ENCODE peak calls at places on chromosomes 1 and 21, in nine cellular contexts. One of them, this sample, is unnamed.

GRCh38 chr1:160911441-160911840 is 26.5 kb upstream of the ITLN1 start:
- DNase-seq in mammary epithelial cell: no peak
- DNase-seq in SK-N-SH: no peak
- DNase-seq in left ventricle myocardium inferior: no peak
- DNase-seq in aorta: no peak
- DNase-seq in fibroblast of pulmonary artery: peak; percentile 96
- DNase-seq in ovary: no peak
- DNase-seq in choroid plexus epithelial cell: peak; percentile 90
- DNase-seq in colonic mucosa: no peak
- DNase-seq in this sample: no peak

GRCh38 chr1:241396747-241397691 is 40.0 kb upstream of the RGS7 start:
- DNase-seq in mammary epithelial cell: peak; percentile 40
- DNase-seq in SK-N-SH: no peak
- DNase-seq in left ventricle myocardium inferior: no peak
- DNase-seq in aorta: no peak
- DNase-seq in fibroblast of pulmonary artery: no peak
- DNase-seq in ovary: no peak
- DNase-seq in choroid plexus epithelial cell: peak; percentile 36
- DNase-seq in colonic mucosa: no peak
- DNase-seq in this sample: no peak

GRCh38 chr1:35500439-35500838 is 56.8 kb downstream of the KIAA0319L start:
- DNase-seq in mammary epithelial cell: no peak
- DNase-seq in SK-N-SH: no peak
- DNase-seq in left ventricle myocardium inferior: no peak
- DNase-seq in aorta: no peak
- DNase-seq in fibroblast of pulmonary artery: no peak
- DNase-seq in ovary: no peak
- DNase-seq in choroid plexus epithelial cell: no peak
- DNase-seq in colonic mucosa: no peak
- DNase-seq in this sample: no peak

GRCh38 chr1:196623079-196623478 is 14.8 kb upstream of the KCNT2 start:
- DNase-seq in mammary epithelial cell: no peak
- DNase-seq in SK-N-SH: no peak
- DNase-seq in left ventricle myocardium inferior: no peak
- DNase-seq in aorta: no peak
- DNase-seq in fibroblast of pulmonary artery: no peak
- DNase-seq in ovary: no peak
- DNase-seq in choroid plexus epithelial cell: no peak
- DNase-seq in colonic mucosa: no peak
- DNase-seq in this sample: no peak

GRCh38 chr1:111290640-111291039 is at the start of gene CHIA:
- DNase-seq in mammary epithelial cell: peak; percentile 47
- DNase-seq in SK-N-SH: no peak
- DNase-seq in left ventricle myocardium inferior: no peak
- DNase-seq in aorta: no peak
- DNase-seq in fibroblast of pulmonary artery: peak; percentile 18
- DNase-seq in ovary: no peak
- DNase-seq in choroid plexus epithelial cell: peak; percentile 36
- DNase-seq in colonic mucosa: no peak
- DNase-seq in this sample: peak; percentile 63

GRCh38 chr1:107081102-107081501 is 24.6 kb downstream of the PRMT6 start:
- DNase-seq in mammary epithelial cell: no peak
- DNase-seq in SK-N-SH: no peak
- DNase-seq in left ventricle myocardium inferior: no peak
- DNase-seq in aorta: no peak
- DNase-seq in fibroblast of pulmonary artery: no peak
- DNase-seq in ovary: no peak
- DNase-seq in choroid plexus epithelial cell: no peak
- DNase-seq in colonic mucosa: no peak
- DNase-seq in this sample: no peak

GRCh38 chr1:77040817-77041216 is 173.5 kb downstream of the ST6GALNAC5 start:
- DNase-seq in mammary epithelial cell: no peak
- DNase-seq in SK-N-SH: no peak
- DNase-seq in left ventricle myocardium inferior: no peak
- DNase-seq in aorta: no peak
- DNase-seq in fibroblast of pulmonary artery: no peak
- DNase-seq in ovary: no peak
- DNase-seq in choroid plexus epithelial cell: no peak
- DNase-seq in colonic mucosa: no peak
- DNase-seq in this sample: no peak

GRCh38 chr1:78229344-78229743 is 183.6 kb downstream of the GIPC2 start:
- DNase-seq in mammary epithelial cell: peak; percentile 80
- DNase-seq in SK-N-SH: no peak
- DNase-seq in left ventricle myocardium inferior: no peak
- DNase-seq in aorta: no peak
- DNase-seq in fibroblast of pulmonary artery: peak; percentile 74
- DNase-seq in ovary: no peak
- DNase-seq in choroid plexus epithelial cell: peak; percentile 91
- DNase-seq in colonic mucosa: no peak
- DNase-seq in this sample: no peak

GRCh38 chr1:243568793-243569192 is 281.2 kb downstream of the AKT3 start:
- DNase-seq in mammary epithelial cell: peak; percentile 69
- DNase-seq in SK-N-SH: no peak
- DNase-seq in left ventricle myocardium inferior: no peak
- DNase-seq in aorta: no peak
- DNase-seq in fibroblast of pulmonary artery: no peak
- DNase-seq in ovary: no peak
- DNase-seq in choroid plexus epithelial cell: peak; percentile 20
- DNase-seq in colonic mucosa: no peak
- DNase-seq in this sample: no peak

GRCh38 chr1:226123212-226123560 is 60.7 kb downstream of the H3-3A start:
- DNase-seq in mammary epithelial cell: no peak
- DNase-seq in SK-N-SH: peak; percentile 9
- DNase-seq in left ventricle myocardium inferior: no peak
- DNase-seq in aorta: peak; percentile 50
- DNase-seq in fibroblast of pulmonary artery: no peak
- DNase-seq in ovary: no peak
- DNase-seq in choroid plexus epithelial cell: no peak
- DNase-seq in colonic mucosa: no peak
- DNase-seq in this sample: no peak

GRCh38 chr1:12150456-12151200 is 16.2 kb upstream of the TNFRSF1B start:
- DNase-seq in mammary epithelial cell: no peak
- DNase-seq in SK-N-SH: no peak
- DNase-seq in left ventricle myocardium inferior: no peak
- DNase-seq in aorta: no peak
- DNase-seq in fibroblast of pulmonary artery: no peak
- DNase-seq in ovary: no peak
- DNase-seq in choroid plexus epithelial cell: peak; percentile 61
- DNase-seq in colonic mucosa: no peak
- DNase-seq in this sample: peak; percentile 79

DNA sequence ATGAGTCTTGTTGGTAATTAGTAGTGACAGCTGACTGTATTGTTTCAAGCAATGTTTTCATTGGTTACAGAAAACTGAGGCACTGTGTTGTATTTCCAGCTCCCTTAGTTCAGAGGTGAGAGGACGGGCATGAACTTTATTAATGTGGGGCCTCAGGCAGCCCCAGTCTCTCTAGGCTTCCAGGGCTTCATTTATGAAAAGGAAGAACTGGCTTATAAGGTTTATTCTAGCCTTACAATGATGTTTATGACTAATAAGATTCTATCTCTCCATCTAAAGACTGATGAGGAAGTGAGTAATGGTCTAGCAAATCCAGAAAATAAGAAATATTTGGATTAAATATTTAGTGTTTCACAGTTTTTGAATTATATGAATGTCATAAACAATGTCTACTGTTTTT is 41.5 kb downstream of the CBS start:
- DNase-seq in mammary epithelial cell: no peak
- DNase-seq in SK-N-SH: no peak
- DNase-seq in left ventricle myocardium inferior: no peak
- DNase-seq in aorta: no peak
- DNase-seq in fibroblast of pulmonary artery: no peak
- DNase-seq in ovary: no peak
- DNase-seq in choroid plexus epithelial cell: no peak
- DNase-seq in colonic mucosa: no peak
- DNase-seq in this sample: no peak
- H3K4me3 ChIP-seq in mammary epithelial cell: no peak overlapping the region
- H3K4me3 ChIP-seq in SK-N-SH: no peak overlapping the region
- H3K4me3 ChIP-seq in left ventricle myocardium inferior: no peak overlapping the region
- H3K4me3 ChIP-seq in aorta: no peak overlapping the region
- H3K4me3 ChIP-seq in fibroblast of pulmonary artery: no peak overlapping the region
- H3K4me3 ChIP-seq in ovary: no peak overlapping the region
- H3K4me3 ChIP-seq in choroid plexus epithelial cell: no peak overlapping the region
- H3K4me3 ChIP-seq in colonic mucosa: no peak overlapping the region
- H3K4me3 ChIP-seq in this sample: no peak overlapping the region

GRCh38 chr1:2227341-2228156 is 570 bp upstream of the SKI start:
- DNase-seq in mammary epithelial cell: peak; percentile 94
- DNase-seq in SK-N-SH: peak; percentile 100
- DNase-seq in left ventricle myocardium inferior: peak; percentile 96
- DNase-seq in aorta: peak; percentile 99
- DNase-seq in fibroblast of pulmonary artery: peak; percentile 98
- DNase-seq in ovary: peak; percentile 99
- DNase-seq in choroid plexus epithelial cell: peak; percentile 98
- DNase-seq in colonic mucosa: peak; percentile 93
- DNase-seq in this sample: peak; percentile 95
- H3K4me3 ChIP-seq in mammary epithelial cell: peak overlapping the region; percentile 89
- H3K4me3 ChIP-seq in SK-N-SH: peak overlapping the region; percentile 80
- H3K4me3 ChIP-seq in left ventricle myocardium inferior: peak overlapping the region; percentile 84
- H3K4me3 ChIP-seq in aorta: peak overlapping the region; percentile 93
- H3K4me3 ChIP-seq in fibroblast of pulmonary artery: peak overlapping the region; percentile 67
- H3K4me3 ChIP-seq in ovary: peak overlapping the region; percentile 95
- H3K4me3 ChIP-seq in choroid plexus epithelial cell: peak overlapping the region; percentile 72
- H3K4me3 ChIP-seq in colonic mucosa: peak overlapping the region; percentile 56
- H3K4me3 ChIP-seq in this sample: peak overlapping the region; percentile 46

DNA sequence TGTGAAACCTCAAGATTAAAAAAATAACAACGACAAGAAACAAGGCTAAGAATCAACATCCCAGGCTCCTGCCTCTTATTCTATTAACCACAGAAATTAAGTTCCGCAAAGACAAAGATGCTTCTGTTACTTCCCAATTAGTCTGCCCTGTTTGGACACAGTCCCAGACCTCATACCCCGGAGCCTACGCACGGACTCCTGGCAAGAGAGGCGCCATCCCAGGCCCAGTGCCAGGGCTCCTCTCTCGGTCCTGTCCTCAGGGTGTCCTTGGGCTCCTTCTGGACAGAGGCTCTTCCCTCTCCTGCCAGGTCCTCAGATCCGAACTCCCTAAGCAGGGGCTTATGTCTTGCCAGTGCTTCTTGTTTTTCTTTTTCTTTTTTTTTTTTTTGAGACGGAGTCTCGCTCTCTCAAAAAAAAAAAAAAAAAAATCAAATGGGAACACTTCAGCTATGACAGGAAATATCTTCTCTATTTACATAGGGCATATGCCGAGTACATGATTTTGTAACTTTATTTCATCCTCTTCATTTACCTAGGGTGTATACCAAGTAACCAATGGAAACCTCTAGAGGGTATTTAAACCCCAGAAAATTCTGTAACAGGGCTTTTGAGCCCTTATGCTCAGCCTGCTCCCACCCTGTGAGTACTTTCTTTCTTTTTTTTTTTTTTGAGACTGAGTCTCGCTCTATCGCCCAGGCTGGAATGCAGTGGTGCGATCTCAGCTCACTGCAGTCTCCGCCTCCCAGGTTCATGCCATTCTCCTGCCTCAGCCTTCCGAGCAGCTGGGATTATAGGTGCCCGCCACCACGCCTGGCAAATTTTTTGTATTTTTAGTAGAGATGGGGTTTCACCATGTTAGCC is 11.7 kb upstream of the ENO1 start:
- DNase-seq in mammary epithelial cell: peak; percentile 95
- DNase-seq in SK-N-SH: peak; percentile 92
- DNase-seq in left ventricle myocardium inferior: peak; percentile 93
- DNase-seq in aorta: peak; percentile 93
- DNase-seq in fibroblast of pulmonary artery: peak; percentile 93
- DNase-seq in ovary: peak; percentile 87
- DNase-seq in choroid plexus epithelial cell: peak; percentile 80
- DNase-seq in colonic mucosa: peak; percentile 53
- DNase-seq in this sample: peak; percentile 85
- H3K4me3 ChIP-seq in mammary epithelial cell: peak overlapping the region; percentile 20
- H3K4me3 ChIP-seq in SK-N-SH: peak overlapping the region; percentile 1
- H3K4me3 ChIP-seq in left ventricle myocardium inferior: peak overlapping the region; percentile 26
- H3K4me3 ChIP-seq in aorta: no peak overlapping the region
- H3K4me3 ChIP-seq in fibroblast of pulmonary artery: peak overlapping the region; percentile 43
- H3K4me3 ChIP-seq in ovary: peak overlapping the region; percentile 17
- H3K4me3 ChIP-seq in choroid plexus epithelial cell: peak overlapping the region; percentile 44
- H3K4me3 ChIP-seq in colonic mucosa: no peak overlapping the region
- H3K4me3 ChIP-seq in this sample: no peak overlapping the region

GRCh38 chr1:151061012-151061401 is 810 bp downstream of the MLLT11 start:
- DNase-seq in mammary epithelial cell: no peak
- DNase-seq in SK-N-SH: peak; percentile 35
- DNase-seq in left ventricle myocardium inferior: no peak
- DNase-seq in aorta: no peak
- DNase-seq in fibroblast of pulmonary artery: no peak
- DNase-seq in ovary: no peak
- DNase-seq in choroid plexus epithelial cell: no peak
- DNase-seq in colonic mucosa: no peak
- DNase-seq in this sample: no peak

GRCh38 chr1:151062738-151063371 is 2.7 kb downstream of the MLLT11 start:
- DNase-seq in mammary epithelial cell: peak; percentile 79
- DNase-seq in SK-N-SH: peak; percentile 48
- DNase-seq in left ventricle myocardium inferior: no peak
- DNase-seq in aorta: no peak
- DNase-seq in fibroblast of pulmonary artery: peak; percentile 83
- DNase-seq in ovary: no peak
- DNase-seq in choroid plexus epithelial cell: peak; percentile 87
- DNase-seq in colonic mucosa: no peak
- DNase-seq in this sample: no peak

GRCh38 chr1:151060241-151061011 is at the start of gene MLLT11:
- DNase-seq in mammary epithelial cell: peak; percentile 57
- DNase-seq in SK-N-SH: peak; percentile 86
- DNase-seq in left ventricle myocardium inferior: peak; percentile 35
- DNase-seq in aorta: no peak
- DNase-seq in fibroblast of pulmonary artery: peak; percentile 60
- DNase-seq in ovary: peak; percentile 73
- DNase-seq in choroid plexus epithelial cell: peak; percentile 76
- DNase-seq in colonic mucosa: peak; percentile 45
- DNase-seq in this sample: no peak

GRCh38 chr1:151059342-151060240 is at the start of gene CDC42SE1:
- DNase-seq in mammary epithelial cell: peak; percentile 76
- DNase-seq in SK-N-SH: peak; percentile 93
- DNase-seq in left ventricle myocardium inferior: peak; percentile 86
- DNase-seq in aorta: peak; percentile 96
- DNase-seq in fibroblast of pulmonary artery: peak; percentile 87
- DNase-seq in ovary: peak; percentile 87
- DNase-seq in choroid plexus epithelial cell: peak; percentile 85
- DNase-seq in colonic mucosa: peak; percentile 83
- DNase-seq in this sample: peak; percentile 98

DNA sequence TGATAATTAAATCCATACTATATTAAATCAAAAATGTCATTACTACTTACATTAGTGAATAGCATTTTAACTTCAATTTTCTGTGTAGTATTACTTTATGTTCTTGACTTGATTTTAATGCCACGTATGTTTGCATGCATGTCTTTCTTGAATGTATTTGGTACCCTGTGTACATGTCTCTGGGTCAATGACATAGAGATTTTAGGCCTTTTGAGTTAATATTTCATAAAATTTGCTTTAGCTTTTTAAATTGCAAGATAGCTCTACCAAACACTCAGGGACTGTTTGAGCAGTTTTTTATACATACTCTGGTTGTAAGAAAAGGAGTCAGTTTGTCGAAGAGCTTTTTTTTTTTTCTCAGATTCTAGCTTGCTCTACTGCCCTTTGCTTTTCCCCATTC is 1.5 kb downstream of the MLLT11 start:
- DNase-seq in mammary epithelial cell: no peak
- DNase-seq in SK-N-SH: no peak
- DNase-seq in left ventricle myocardium inferior: no peak
- DNase-seq in aorta: no peak
- DNase-seq in fibroblast of pulmonary artery: no peak
- DNase-seq in ovary: no peak
- DNase-seq in choroid plexus epithelial cell: no peak
- DNase-seq in colonic mucosa: no peak
- DNase-seq in this sample: no peak
- H3K4me3 ChIP-seq in mammary epithelial cell: peak overlapping the region; percentile 81
- H3K4me3 ChIP-seq in SK-N-SH: peak overlapping the region; percentile 81
- H3K4me3 ChIP-seq in left ventricle myocardium inferior: peak overlapping the region; percentile 92
- H3K4me3 ChIP-seq in aorta: no peak overlapping the region
- H3K4me3 ChIP-seq in fibroblast of pulmonary artery: peak overlapping the region; percentile 97
- H3K4me3 ChIP-seq in ovary: no peak overlapping the region
- H3K4me3 ChIP-seq in choroid plexus epithelial cell: peak overlapping the region; percentile 97
- H3K4me3 ChIP-seq in colonic mucosa: no peak overlapping the region
- H3K4me3 ChIP-seq in this sample: no peak overlapping the region